ENCODE peak calls at places on chromosome 5, in four cellular contexts. H, Y, Z and G are unnamed samples.

GRCh38 chr5:14593326-14594036 is 11.9 kb downstream of the OTULINL start:
- DNase-seq in H (no peak), Y (peak; percentile 41), Z (no peak), G (no peak)

GRCh38 chr5:158858011-158858410 is 241.7 kb downstream of the EBF1 start:
- DNase-seq in Z (no peak), Y (no peak), H (no peak), G (no peak)

GRCh38 chr5:151589878-151590570 is 1.1 kb downstream of the FAT2 start:
- DNase-seq in H (no peak), Z (no peak), Y (no peak), G (no peak)

GRCh38 chr5:31131381-31131811 is 62.1 kb upstream of the CDH6 start:
- DNase-seq in Y (peak; percentile 38), Z (no peak), H (no peak), G (no peak)

GRCh38 chr5:143311428-143311827 is 92.1 kb downstream of the NR3C1 start:
- DNase-seq in Y (peak; percentile 96), Z (no peak), H (no peak), G (no peak)

GRCh38 chr5:80934751-80935150 is 25.4 kb upstream of the RASGRF2 start:
- DNase-seq in Y (no peak), Z (no peak), H (peak; percentile 57), G (peak; percentile 58)

GRCh38 chr5:61256474-61256873 is 75.6 kb upstream of the ZSWIM6 start:
- DNase-seq in Z (no peak), Y (no peak), H (no peak), G (no peak)

GRCh38 chr5:19229210-19229835 is 758.7 kb downstream of the CDH18 start:
- DNase-seq in H (no peak), Y (no peak), Z (no peak), G (no peak)

GRCh38 chr5:987761-988160 is 20.8 kb upstream of the NKD2 start:
- DNase-seq in Y (no peak), H (no peak), Z (no peak), G (no peak)

DNA sequence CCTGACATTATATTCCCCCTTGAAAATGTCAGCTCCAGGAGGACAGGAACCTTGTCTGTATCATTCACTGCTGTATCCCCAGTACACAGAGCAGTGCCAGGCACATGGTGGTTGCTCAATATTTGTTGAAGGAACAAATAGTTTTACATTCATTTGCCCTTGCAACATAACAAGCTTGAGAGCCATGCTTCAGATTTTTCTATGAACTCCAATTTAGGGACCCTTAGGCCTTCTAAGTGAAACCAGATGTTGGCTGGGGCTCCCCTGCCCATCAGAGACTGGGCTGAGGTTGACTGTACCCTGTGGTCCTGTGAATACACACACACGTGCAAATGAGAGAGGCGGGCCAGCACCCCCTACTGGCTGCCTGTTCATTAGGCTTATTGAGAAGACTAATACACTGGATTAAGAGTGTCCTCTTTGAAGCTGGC is 214.9 kb upstream of the WWC1 start:
- DNase-seq in Y (peak; percentile 13), H (peak; percentile 16), Z (peak; percentile 2), G (peak; percentile 93)
- TF ChIP-seq CTCF in Y (peak; percentile 44), H (peak; percentile 46), Z (peak; percentile 66), G (peak; percentile 88)

GRCh38 chr5:82364497-82364896 is 86.3 kb upstream of the RPS23 start:
- DNase-seq in Y (peak; percentile 71), H (no peak), Z (no peak), G (peak; percentile 60)
- H3K4me1 ChIP-seq in Y (no peaks in the 10 kb centered on the region), H (peaks cover 60% of the 10 kb centered on the region), Z (peaks cover 74% of the 10 kb centered on the region), G (no peaks in the 10 kb centered on the region)

GRCh38 chr5:178279723-178280438 is 47.3 kb upstream of the PHYKPL start:
- DNase-seq in Z (peak; percentile 49), H (peak; percentile 59), Y (peak; percentile 59), G (peak; percentile 97)
- H3K9ac ChIP-seq in Z (no peak overlapping the region), H (no peak overlapping the region), Y (no peak overlapping the region), G (no peak overlapping the region)

GRCh38 chr5:137113939-137114338 is 385.2 kb downstream of the SPOCK1 start:
- DNase-seq in Y (no peak), H (no peak), Z (no peak), G (no peak)
- TF ChIP-seq CTCF in Y (no peak), H (no peak), Z (no peak), G (no peak)

GRCh38 chr5:172434246-172434645 is 20.1 kb downstream of the SH3PXD2B start:
- DNase-seq in H (no peak), Z (no peak), Y (no peak), G (no peak)
- H3K4me1 ChIP-seq in H (peaks cover 48% of the 10 kb centered on the region), Z (no peaks in the 10 kb centered on the region), Y (peaks cover 20% of the 10 kb centered on the region), G (peaks cover 9% of the 10 kb centered on the region)